ENCODE peak calls at places on chromosomes 4 and X, in four cellular contexts. F, L, T and U are unnamed samples.

GRCh38 chr4:84258905-84259830 is 239.9 kb downstream of the NKX6-1 start:
- DNase-seq in F (no peak), L (no peak), T (peak), U (no peak)

GRCh38 chrX:47129879-47130358 is 14.6 kb downstream of the NDUFB11 start:
- DNase-seq in F (no peak), L (no peak), T (no peak), U (no peak)

GRCh38 chrX:100926453-100926852 is 2.3 kb downstream of the XKRX start:
- DNase-seq in F (no peak), L (no peak), T (no peak), U (no peak)

GRCh38 chr4:113004655-113005054 is 44.8 kb upstream of the ANK2 start:
- DNase-seq in F (no peak), L (no peak), T (no peak), U (no peak)

GRCh38 chrX:150935466-150935865 is 37.0 kb upstream of the CD99L2 start:
- DNase-seq in F (no peak), L (no peak), T (peak), U (no peak)

GRCh38 chr4:14110407-14110806 is 482.9 kb upstream of the BOD1L1 start:
- DNase-seq in F (no peak), L (no peak), T (no peak), U (no peak)

GRCh38 chr4:96352051-96352517 is 512.2 kb downstream of the PDHA2 start:
- DNase-seq in F (no peak), L (no peak), T (peak), U (no peak)

GRCh38 chr4:63788271-63788670 is 621.0 kb downstream of the TECRL start:
- DNase-seq in F (no peak), L (no peak), T (no peak), U (no peak)

GRCh38 chrX:22958250-22958649 is 41.5 kb upstream of the DDX53 start:
- DNase-seq in F (no peak), L (no peak), T (no peak), U (no peak)

GRCh38 chrX:47643926-47644325 is 6.4 kb downstream of the ELK1 start:
- DNase-seq in F (no peak), L (no peak), T (no peak), U (no peak)

GRCh38 chrX:139739138-139739537 is 31.2 kb upstream of the MCF2 start:
- DNase-seq in F (no peak), L (peak), T (peak), U (no peak)

GRCh38 chrX:135931644-135932487 is 38.4 kb downstream of the SAGE1 start:
- DNase-seq in F (no peak), L (peak), T (peak), U (peak)

GRCh38 chr4:78336093-78336943 is 215.3 kb upstream of the ANXA3 start:
- DNase-seq in F (no peak), L (no peak), T (peak), U (no peak)

GRCh38 chrX:49853661-49854060 is 24.6 kb downstream of the PAGE4 start:
- DNase-seq in F (no peak), L (no peak), T (no peak), U (no peak)

GRCh38 chrX:350534-351321 is 32.1 kb upstream of the GTPBP6 start:
- DNase-seq in F (no peak), L (no peak), T (no peak), U (no peak)